ENCODE peak calls at places on chromosomes 13 and 19, in nine cellular contexts. One of them, this sample, is unnamed.

GRCh38 chr19:11279505-11280236 is 16.3 kb upstream of the TSPAN16 start:
- DNase-seq in hepatocyte: no peak
- DNase-seq in esophagus squamous epithelium: no peak
- DNase-seq in GM23338: no peak
- DNase-seq in mucosa of descending colon: no peak
- DNase-seq in activated CD4-positive, alpha-beta T cell treated with anti-CD3 and anti-CD28 coated beads, Interleukin-2, amount 10 ng/mL, durations not matched to agents 7 days and 5 days: peak; percentile 84
- DNase-seq in EL: no peak
- DNase-seq in effector CD4-positive, alpha-beta T cell: no peak
- DNase-seq in brain microvascular endothelial cell: no peak
- DNase-seq in this sample: no peak

GRCh38 chr19:55443045-55443823 is at the start of gene SHISA7:
- DNase-seq in EL: no peak
- DNase-seq in mucosa of descending colon: no peak
- DNase-seq in brain microvascular endothelial cell: no peak
- DNase-seq in esophagus squamous epithelium: no peak
- DNase-seq in effector CD4-positive, alpha-beta T cell: no peak
- DNase-seq in GM23338: peak; percentile 69
- DNase-seq in hepatocyte: no peak
- DNase-seq in activated CD4-positive, alpha-beta T cell treated with anti-CD3 and anti-CD28 coated beads, Interleukin-2, amount 10 ng/mL, durations not matched to agents 7 days and 5 days: no peak
- DNase-seq in this sample: no peak

GRCh38 chr13:32956595-32956933 is 59.7 kb upstream of the KL start:
- DNase-seq in activated CD4-positive, alpha-beta T cell treated with anti-CD3 and anti-CD28 coated beads, Interleukin-2, amount 10 ng/mL, durations not matched to agents 7 days and 5 days: no peak
- DNase-seq in EL: no peak
- DNase-seq in GM23338: no peak
- DNase-seq in esophagus squamous epithelium: no peak
- DNase-seq in effector CD4-positive, alpha-beta T cell: no peak
- DNase-seq in brain microvascular endothelial cell: no peak
- DNase-seq in hepatocyte: no peak
- DNase-seq in mucosa of descending colon: no peak
- DNase-seq in this sample: peak; percentile 27

GRCh38 chr13:45368571-45368970 is 27.6 kb upstream of the TPT1 start:
- DNase-seq in hepatocyte: no peak
- DNase-seq in brain microvascular endothelial cell: no peak
- DNase-seq in activated CD4-positive, alpha-beta T cell treated with anti-CD3 and anti-CD28 coated beads, Interleukin-2, amount 10 ng/mL, durations not matched to agents 7 days and 5 days: no peak
- DNase-seq in effector CD4-positive, alpha-beta T cell: no peak
- DNase-seq in mucosa of descending colon: no peak
- DNase-seq in esophagus squamous epithelium: no peak
- DNase-seq in GM23338: no peak
- DNase-seq in EL: no peak
- DNase-seq in this sample: no peak

GRCh38 chr19:7665076-7665475 is 3.8 kb upstream of the RETN start:
- DNase-seq in brain microvascular endothelial cell: no peak
- DNase-seq in GM23338: no peak
- DNase-seq in esophagus squamous epithelium: no peak
- DNase-seq in mucosa of descending colon: no peak
- DNase-seq in effector CD4-positive, alpha-beta T cell: no peak
- DNase-seq in hepatocyte: no peak
- DNase-seq in activated CD4-positive, alpha-beta T cell treated with anti-CD3 and anti-CD28 coated beads, Interleukin-2, amount 10 ng/mL, durations not matched to agents 7 days and 5 days: no peak
- DNase-seq in EL: no peak
- DNase-seq in this sample: no peak

GRCh38 chr13:105165449-105166125 is 1369.9 kb downstream of the EFNB2 start:
- DNase-seq in esophagus squamous epithelium: no peak
- DNase-seq in hepatocyte: no peak
- DNase-seq in brain microvascular endothelial cell: no peak
- DNase-seq in mucosa of descending colon: peak; percentile 23
- DNase-seq in effector CD4-positive, alpha-beta T cell: no peak
- DNase-seq in EL: no peak
- DNase-seq in GM23338: no peak
- DNase-seq in activated CD4-positive, alpha-beta T cell treated with anti-CD3 and anti-CD28 coated beads, Interleukin-2, amount 10 ng/mL, durations not matched to agents 7 days and 5 days: no peak
- DNase-seq in this sample: no peak

GRCh38 chr19:35107541-35107939 is 8.1 kb upstream of the FXYD3 start:
- DNase-seq in mucosa of descending colon: peak; percentile 62
- DNase-seq in GM23338: no peak
- DNase-seq in activated CD4-positive, alpha-beta T cell treated with anti-CD3 and anti-CD28 coated beads, Interleukin-2, amount 10 ng/mL, durations not matched to agents 7 days and 5 days: no peak
- DNase-seq in hepatocyte: no peak
- DNase-seq in effector CD4-positive, alpha-beta T cell: no peak
- DNase-seq in EL: peak; percentile 31
- DNase-seq in esophagus squamous epithelium: no peak
- DNase-seq in brain microvascular endothelial cell: peak; percentile 22
- DNase-seq in this sample: no peak

GRCh38 chr13:103291226-103291625 is 225.0 kb upstream of the SLC10A2 start:
- DNase-seq in activated CD4-positive, alpha-beta T cell treated with anti-CD3 and anti-CD28 coated beads, Interleukin-2, amount 10 ng/mL, durations not matched to agents 7 days and 5 days: no peak
- DNase-seq in GM23338: no peak
- DNase-seq in brain microvascular endothelial cell: no peak
- DNase-seq in hepatocyte: no peak
- DNase-seq in esophagus squamous epithelium: no peak
- DNase-seq in effector CD4-positive, alpha-beta T cell: no peak
- DNase-seq in mucosa of descending colon: no peak
- DNase-seq in EL: no peak
- DNase-seq in this sample: no peak

GRCh38 chr19:1746401-1747284 is 6.7 kb upstream of the ONECUT3 start:
- DNase-seq in EL: peak; percentile 48
- DNase-seq in hepatocyte: no peak
- DNase-seq in esophagus squamous epithelium: no peak
- DNase-seq in activated CD4-positive, alpha-beta T cell treated with anti-CD3 and anti-CD28 coated beads, Interleukin-2, amount 10 ng/mL, durations not matched to agents 7 days and 5 days: no peak
- DNase-seq in GM23338: no peak
- DNase-seq in mucosa of descending colon: no peak
- DNase-seq in brain microvascular endothelial cell: peak; percentile 9
- DNase-seq in effector CD4-positive, alpha-beta T cell: no peak
- DNase-seq in this sample: no peak

GRCh38 chr19:803686-804418 is 6.6 kb downstream of the PTBP1 start:
- DNase-seq in brain microvascular endothelial cell: no peak
- DNase-seq in effector CD4-positive, alpha-beta T cell: no peak
- DNase-seq in EL: no peak
- DNase-seq in hepatocyte: no peak
- DNase-seq in activated CD4-positive, alpha-beta T cell treated with anti-CD3 and anti-CD28 coated beads, Interleukin-2, amount 10 ng/mL, durations not matched to agents 7 days and 5 days: no peak
- DNase-seq in esophagus squamous epithelium: no peak
- DNase-seq in mucosa of descending colon: no peak
- DNase-seq in GM23338: no peak
- DNase-seq in this sample: no peak

GRCh38 chr19:16026131-16026530 is 50.2 kb upstream of the TPM4 start:
- DNase-seq in GM23338: no peak
- DNase-seq in EL: no peak
- DNase-seq in hepatocyte: no peak
- DNase-seq in mucosa of descending colon: no peak
- DNase-seq in brain microvascular endothelial cell: no peak
- DNase-seq in esophagus squamous epithelium: no peak
- DNase-seq in activated CD4-positive, alpha-beta T cell treated with anti-CD3 and anti-CD28 coated beads, Interleukin-2, amount 10 ng/mL, durations not matched to agents 7 days and 5 days: no peak
- DNase-seq in effector CD4-positive, alpha-beta T cell: no peak
- DNase-seq in this sample: no peak

GRCh38 chr13:28313579-28313978 is 175.2 kb downstream of the PAN3 start:
- DNase-seq in effector CD4-positive, alpha-beta T cell: no peak
- DNase-seq in EL: peak; percentile 59
- DNase-seq in GM23338: peak; percentile 82
- DNase-seq in activated CD4-positive, alpha-beta T cell treated with anti-CD3 and anti-CD28 coated beads, Interleukin-2, amount 10 ng/mL, durations not matched to agents 7 days and 5 days: peak; percentile 32
- DNase-seq in brain microvascular endothelial cell: peak; percentile 47
- DNase-seq in hepatocyte: peak; percentile 29
- DNase-seq in esophagus squamous epithelium: no peak
- DNase-seq in mucosa of descending colon: peak; percentile 14
- DNase-seq in this sample: no peak

GRCh38 chr13:109182777-109183465 is 553.5 kb downstream of the MYO16 start:
- DNase-seq in GM23338: peak; percentile 58
- DNase-seq in effector CD4-positive, alpha-beta T cell: no peak
- DNase-seq in EL: no peak
- DNase-seq in mucosa of descending colon: no peak
- DNase-seq in esophagus squamous epithelium: no peak
- DNase-seq in brain microvascular endothelial cell: peak; percentile 24
- DNase-seq in hepatocyte: no peak
- DNase-seq in activated CD4-positive, alpha-beta T cell treated with anti-CD3 and anti-CD28 coated beads, Interleukin-2, amount 10 ng/mL, durations not matched to agents 7 days and 5 days: no peak
- DNase-seq in this sample: no peak

GRCh38 chr13:48892311-48892710 is 83.4 kb upstream of the FNDC3A start:
- DNase-seq in effector CD4-positive, alpha-beta T cell: no peak
- DNase-seq in EL: peak; percentile 84
- DNase-seq in GM23338: no peak
- DNase-seq in mucosa of descending colon: no peak
- DNase-seq in brain microvascular endothelial cell: peak; percentile 76
- DNase-seq in esophagus squamous epithelium: no peak
- DNase-seq in activated CD4-positive, alpha-beta T cell treated with anti-CD3 and anti-CD28 coated beads, Interleukin-2, amount 10 ng/mL, durations not matched to agents 7 days and 5 days: no peak
- DNase-seq in hepatocyte: peak; percentile 30
- DNase-seq in this sample: no peak

GRCh38 chr19:12139309-12139708 is 841 bp downstream of the ZNF20 start:
- DNase-seq in brain microvascular endothelial cell: no peak
- DNase-seq in hepatocyte: no peak
- DNase-seq in EL: no peak
- DNase-seq in effector CD4-positive, alpha-beta T cell: no peak
- DNase-seq in activated CD4-positive, alpha-beta T cell treated with anti-CD3 and anti-CD28 coated beads, Interleukin-2, amount 10 ng/mL, durations not matched to agents 7 days and 5 days: no peak
- DNase-seq in mucosa of descending colon: no peak
- DNase-seq in GM23338: peak; percentile 18
- DNase-seq in esophagus squamous epithelium: no peak
- DNase-seq in this sample: no peak

GRCh38 chr19:18951721-18952281 is 10.8 kb upstream of the HOMER3 start:
- DNase-seq in hepatocyte: no peak
- DNase-seq in EL: peak; percentile 96
- DNase-seq in esophagus squamous epithelium: no peak
- DNase-seq in mucosa of descending colon: no peak
- DNase-seq in effector CD4-positive, alpha-beta T cell: no peak
- DNase-seq in brain microvascular endothelial cell: no peak
- DNase-seq in activated CD4-positive, alpha-beta T cell treated with anti-CD3 and anti-CD28 coated beads, Interleukin-2, amount 10 ng/mL, durations not matched to agents 7 days and 5 days: no peak
- DNase-seq in GM23338: no peak
- DNase-seq in this sample: no peak

GRCh38 chr13:48603375-48603774 is 50.4 kb upstream of the CYSLTR2 start:
- DNase-seq in EL: no peak
- DNase-seq in esophagus squamous epithelium: no peak
- DNase-seq in activated CD4-positive, alpha-beta T cell treated with anti-CD3 and anti-CD28 coated beads, Interleukin-2, amount 10 ng/mL, durations not matched to agents 7 days and 5 days: no peak
- DNase-seq in mucosa of descending colon: no peak
- DNase-seq in GM23338: no peak
- DNase-seq in brain microvascular endothelial cell: no peak
- DNase-seq in hepatocyte: no peak
- DNase-seq in effector CD4-positive, alpha-beta T cell: no peak
- DNase-seq in this sample: no peak

GRCh38 chr19:43594710-43595604 is 977 bp downstream of the IRGQ start:
- DNase-seq in activated CD4-positive, alpha-beta T cell treated with anti-CD3 and anti-CD28 coated beads, Interleukin-2, amount 10 ng/mL, durations not matched to agents 7 days and 5 days: peak; percentile 77
- DNase-seq in esophagus squamous epithelium: no peak
- DNase-seq in mucosa of descending colon: peak; percentile 66
- DNase-seq in brain microvascular endothelial cell: peak; percentile 45
- DNase-seq in hepatocyte: peak; percentile 90
- DNase-seq in EL: peak; percentile 65
- DNase-seq in GM23338: peak; percentile 89
- DNase-seq in effector CD4-positive, alpha-beta T cell: peak; percentile 59
- DNase-seq in this sample: no peak

GRCh38 chr19:54248016-54248601 is 5.5 kb upstream of the LILRA6 start:
- DNase-seq in esophagus squamous epithelium: no peak
- DNase-seq in mucosa of descending colon: peak; percentile 20
- DNase-seq in effector CD4-positive, alpha-beta T cell: no peak
- DNase-seq in brain microvascular endothelial cell: peak; percentile 22
- DNase-seq in GM23338: no peak
- DNase-seq in hepatocyte: no peak
- DNase-seq in activated CD4-positive, alpha-beta T cell treated with anti-CD3 and anti-CD28 coated beads, Interleukin-2, amount 10 ng/mL, durations not matched to agents 7 days and 5 days: peak; percentile 20
- DNase-seq in EL: peak; percentile 45
- DNase-seq in this sample: peak; percentile 81

GRCh38 chr13:98997738-98998641 is 20.1 kb upstream of the DOCK9 start:
- DNase-seq in hepatocyte: no peak
- DNase-seq in brain microvascular endothelial cell: no peak
- DNase-seq in esophagus squamous epithelium: no peak
- DNase-seq in activated CD4-positive, alpha-beta T cell treated with anti-CD3 and anti-CD28 coated beads, Interleukin-2, amount 10 ng/mL, durations not matched to agents 7 days and 5 days: no peak
- DNase-seq in mucosa of descending colon: no peak
- DNase-seq in EL: peak; percentile 69
- DNase-seq in effector CD4-positive, alpha-beta T cell: no peak
- DNase-seq in GM23338: no peak
- DNase-seq in this sample: no peak

GRCh38 chr19:56751078-56751489 is 79.5 kb upstream of the ZNF835 start:
- DNase-seq in esophagus squamous epithelium: no peak
- DNase-seq in EL: no peak
- DNase-seq in brain microvascular endothelial cell: no peak
- DNase-seq in effector CD4-positive, alpha-beta T cell: no peak
- DNase-seq in activated CD4-positive, alpha-beta T cell treated with anti-CD3 and anti-CD28 coated beads, Interleukin-2, amount 10 ng/mL, durations not matched to agents 7 days and 5 days: no peak
- DNase-seq in GM23338: no peak
- DNase-seq in hepatocyte: no peak
- DNase-seq in mucosa of descending colon: no peak
- DNase-seq in this sample: no peak

This sample was measured in vagina.